ENCODE peak calls at places on chromosomes 6 and 20, in nine cellular contexts. N is RWPE1; H is CD4-positive, alpha-beta T cell; T is lower lobe of right lung; D is hepatocyte; C is stimulated activated CD4-positive, alpha-beta T cell treated with anti-CD3 and anti-CD28 coated beads, Interleukin-1b, Interleukin-23, amount 100 ng/mL, for 4 hours; O is GDM1; M is activated CD4-positive, alpha-beta T cell treated with anti-CD3 and anti-CD28 coated beads, Interleukin-2, amount 50 U/mL, for 4 hours; Y is COLO829. L is an unnamed sample.
A peak's percentile ranks its signal among the peaks of the same experiment; 100 is the strongest.

GRCh38 chr20:59145926-59146800 is 17.5 kb upstream of the ZNF831 start:
- DNase-seq in C (peak; percentile 60), N (no peak), Y (no peak), T (no peak), D (no peak), O (no peak), H (peak; percentile 57), M (peak; percentile 75), L (peak; percentile 64)

GRCh38 chr20:32007787-32008616 is 2.2 kb upstream of the CCM2L start:
- DNase-seq in N (no peak), T (peak; percentile 53), H (no peak), D (no peak), M (no peak), C (no peak), O (peak; percentile 73), Y (no peak), L (no peak)

GRCh38 chr6:11280394-11280793 is 47.9 kb upstream of the NEDD9 start:
- DNase-seq in Y (no peak), T (no peak), N (no peak), D (no peak), C (no peak), M (no peak), H (no peak), O (no peak), L (no peak)

GRCh38 chr6:4316867-4317400 is 181.6 kb upstream of the ECI2 start:
- DNase-seq in C (no peak), N (peak; percentile 63), H (no peak), O (peak; percentile 57), T (peak; percentile 56), Y (peak; percentile 63), D (peak; percentile 29), M (no peak), L (no peak)

GRCh38 chr20:63455568-63455859 is 16.9 kb downstream of the KCNQ2 start:
- DNase-seq in N (no peak), T (no peak), Y (no peak), O (no peak), H (no peak), D (no peak), M (no peak), C (no peak), L (no peak)

GRCh38 chr6:46925563-46926253 is 4.0 kb upstream of the ADGRF5 start:
- DNase-seq in Y (no peak), M (no peak), O (no peak), D (peak; percentile 56), H (no peak), N (peak; percentile 64), T (peak; percentile 75), C (no peak), L (no peak)

GRCh38 chr6:830667-831327 is 137.9 kb upstream of the EXOC2 start:
- DNase-seq in N (no peak), M (no peak), O (no peak), H (no peak), T (no peak), D (no peak), C (no peak), Y (no peak), L (no peak)

GRCh38 chr6:10993896-10994295 is 50.2 kb downstream of the ELOVL2 start:
- DNase-seq in N (no peak), T (no peak), Y (no peak), O (no peak), H (no peak), C (no peak), M (no peak), D (no peak), L (no peak)

GRCh38 chr6:2111162-2111677 is 134.2 kb downstream of the GMDS start:
- DNase-seq in Y (peak; percentile 35), H (no peak), C (peak; percentile 4), N (peak; percentile 74), O (no peak), D (no peak), M (no peak), T (no peak), L (no peak)

GRCh38 chr6:122799140-122799539 is 10.1 kb downstream of the SMPDL3A start:
- DNase-seq in N (no peak), Y (no peak), H (no peak), C (no peak), O (no peak), M (no peak), D (no peak), T (no peak), L (no peak)

GRCh38 chr6:156808287-156808686 is 31.1 kb downstream of the ARID1B start:
- DNase-seq in T (no peak), M (no peak), O (no peak), C (no peak), N (no peak), Y (peak; percentile 53), D (no peak), H (no peak), L (no peak)

GRCh38 chr6:158815379-158815724 is 3.8 kb downstream of the EZR start:
- DNase-seq in C (no peak), N (no peak), H (no peak), M (no peak), D (no peak), T (no peak), O (no peak), Y (no peak), L (no peak)

GRCh38 chr6:15327271-15327670 is 81.4 kb downstream of the JARID2 start:
- DNase-seq in C (peak; percentile 17), M (peak; percentile 31), T (no peak), O (no peak), H (peak; percentile 10), Y (peak; percentile 69), N (no peak), D (no peak), L (no peak)

GRCh38 chr6:8110117-8110721 is 7.9 kb upstream of the EEF1E1 start:
- DNase-seq in T (no peak), M (no peak), Y (no peak), H (no peak), N (no peak), C (no peak), D (no peak), O (no peak), L (no peak)

GRCh38 chr6:134636221-134636830 is 313.6 kb downstream of the ALDH8A1 start:
- DNase-seq in N (no peak), T (no peak), H (peak; percentile 8), D (peak; percentile 24), O (no peak), Y (no peak), C (peak; percentile 30), M (peak; percentile 45), L (peak; percentile 34)

GRCh38 chr6:127022297-127022696 is 96.2 kb upstream of the RSPO3 start:
- DNase-seq in T (peak; percentile 53), Y (peak; percentile 20), C (no peak), O (no peak), M (no peak), D (peak; percentile 42), H (no peak), N (no peak), L (no peak)

GRCh38 chr6:32664827-32665362 is 1.6 kb downstream of the HLA-DQB1 start:
- DNase-seq in H (no peak), Y (no peak), N (no peak), M (no peak), T (peak; percentile 85), D (no peak), O (peak; percentile 16), C (peak; percentile 37), L (peak; percentile 33)

GRCh38 chr20:50450493-50450826 is 59.7 kb upstream of the PTPN1 start:
- DNase-seq in O (no peak), T (no peak), N (no peak), H (no peak), D (no peak), Y (no peak), C (no peak), M (no peak), L (no peak)

GRCh38 chr20:43750774-43751166 is 24.0 kb upstream of the GTSF1L start:
- DNase-seq in T (no peak), H (no peak), M (no peak), O (no peak), Y (no peak), D (no peak), C (no peak), N (no peak), L (no peak)

GRCh38 chr6:3849681-3850450 is 693 bp downstream of the FAM50B start:
- DNase-seq in C (no peak), D (no peak), H (peak; percentile 3), N (no peak), Y (no peak), M (peak; percentile 12), O (no peak), T (peak; percentile 59), L (no peak)

GRCh38 chr6:75612434-75612833 is 10.8 kb downstream of the SENP6 start:
- DNase-seq in D (no peak), H (no peak), O (no peak), T (no peak), C (no peak), N (no peak), M (no peak), Y (no peak), L (no peak)

GRCh38 chr20:63323298-63323820 is 30.4 kb downstream of the COL20A1 start:
- DNase-seq in M (no peak), Y (peak; percentile 35), C (no peak), T (no peak), H (no peak), O (no peak), N (no peak), D (no peak), L (no peak)

GRCh38 chr6:167481527-167481926 is 156.6 kb downstream of the TTLL2 start:
- DNase-seq in O (no peak), C (no peak), D (no peak), T (no peak), H (no peak), Y (no peak), N (no peak), M (no peak), L (no peak)

GRCh38 chr6:143642403-143642802 is 35.4 kb upstream of the PHACTR2 start:
- DNase-seq in C (no peak), T (no peak), M (no peak), O (no peak), D (no peak), Y (no peak), H (no peak), N (no peak), L (no peak)

GRCh38 chr6:101818056-101818455 is 424.5 kb downstream of the GRIK2 start:
- DNase-seq in T (no peak), C (no peak), O (no peak), N (no peak), M (no peak), H (no peak), Y (no peak), D (no peak), L (no peak)

GRCh38 chr6:2706482-2706881 is 44.2 kb downstream of the MYLK4 start:
- DNase-seq in N (no peak), C (no peak), H (no peak), O (peak; percentile 21), D (no peak), M (no peak), Y (no peak), T (no peak), L (no peak)